ENCODE peak calls at places on chromosomes 3 and 15, in six cellular contexts. One of them, this sample, is unnamed.

GRCh38 chr3:9468460-9468859 is 71.0 kb downstream of the SETD5 start:
- DNase-seq in WTC11: no peak
- DNase-seq in thoracic aorta: no peak
- DNase-seq in cardiac fibroblast: peak; percentile 36
- DNase-seq in GM12865: no peak
- DNase-seq in ovary: no peak
- DNase-seq in this sample: no peak

GRCh38 chr15:57720861-57721260 is 14.3 kb downstream of the POLR2M start:
- DNase-seq in WTC11: no peak
- DNase-seq in thoracic aorta: no peak
- DNase-seq in cardiac fibroblast: peak; percentile 9
- DNase-seq in GM12865: no peak
- DNase-seq in ovary: no peak
- DNase-seq in this sample: no peak

GRCh38 chr15:62607643-62608042 is 434.9 kb upstream of the TPM1 start:
- DNase-seq in WTC11: no peak
- DNase-seq in thoracic aorta: no peak
- DNase-seq in cardiac fibroblast: peak; percentile 57
- DNase-seq in GM12865: no peak
- DNase-seq in ovary: no peak
- DNase-seq in this sample: no peak

GRCh38 chr15:84391191-84391590 is 155.6 kb downstream of the GOLGA6L4 start:
- DNase-seq in WTC11: no peak
- DNase-seq in thoracic aorta: no peak
- DNase-seq in cardiac fibroblast: no peak
- DNase-seq in GM12865: no peak
- DNase-seq in ovary: no peak
- DNase-seq in this sample: no peak

GRCh38 chr3:13891492-13892073 is 11.7 kb upstream of the WNT7A start:
- DNase-seq in WTC11: no peak
- DNase-seq in thoracic aorta: no peak
- DNase-seq in cardiac fibroblast: no peak
- DNase-seq in GM12865: no peak
- DNase-seq in ovary: no peak
- DNase-seq in this sample: no peak

GRCh38 chr3:143455480-143455879 is 335.9 kb downstream of the CHST2 start:
- DNase-seq in WTC11: no peak
- DNase-seq in thoracic aorta: no peak
- DNase-seq in cardiac fibroblast: no peak
- DNase-seq in GM12865: no peak
- DNase-seq in ovary: no peak
- DNase-seq in this sample: no peak

GRCh38 chr15:81529444-81529950 is 155.5 kb upstream of the TMC3 start:
- DNase-seq in WTC11: no peak
- DNase-seq in thoracic aorta: no peak
- DNase-seq in cardiac fibroblast: no peak
- DNase-seq in GM12865: no peak
- DNase-seq in ovary: no peak
- DNase-seq in this sample: no peak

GRCh38 chr15:50753463-50753862 is 12.0 kb downstream of the SPPL2A start:
- DNase-seq in WTC11: no peak
- DNase-seq in thoracic aorta: no peak
- DNase-seq in cardiac fibroblast: no peak
- DNase-seq in GM12865: no peak
- DNase-seq in ovary: no peak
- DNase-seq in this sample: no peak

GRCh38 chr3:58651268-58651667 is 15.3 kb downstream of the FAM3D start:
- DNase-seq in WTC11: no peak
- DNase-seq in thoracic aorta: no peak
- DNase-seq in cardiac fibroblast: peak; percentile 54
- DNase-seq in GM12865: no peak
- DNase-seq in ovary: no peak
- DNase-seq in this sample: no peak

GRCh38 chr3:168996622-168997021 is 666.9 kb downstream of the MECOM start:
- DNase-seq in WTC11: no peak
- DNase-seq in thoracic aorta: no peak
- DNase-seq in cardiac fibroblast: peak; percentile 11
- DNase-seq in GM12865: peak; percentile 14
- DNase-seq in ovary: no peak
- DNase-seq in this sample: no peak

GRCh38 chr15:49467782-49468181 is 44.7 kb downstream of the FGF7 start:
- DNase-seq in WTC11: no peak
- DNase-seq in thoracic aorta: no peak
- DNase-seq in cardiac fibroblast: no peak
- DNase-seq in GM12865: no peak
- DNase-seq in ovary: no peak
- DNase-seq in this sample: no peak

GRCh38 chr3:164450276-164450905 is 627.9 kb downstream of the SI start:
- DNase-seq in WTC11: no peak
- DNase-seq in thoracic aorta: no peak
- DNase-seq in cardiac fibroblast: peak; percentile 79
- DNase-seq in GM12865: no peak
- DNase-seq in ovary: no peak
- DNase-seq in this sample: no peak

GRCh38 chr15:95470997-95471692 is 859.4 kb upstream of the NR2F2 start:
- DNase-seq in WTC11: no peak
- DNase-seq in thoracic aorta: no peak
- DNase-seq in cardiac fibroblast: peak; percentile 64
- DNase-seq in GM12865: no peak
- DNase-seq in ovary: peak; percentile 67
- DNase-seq in this sample: no peak

DNA sequence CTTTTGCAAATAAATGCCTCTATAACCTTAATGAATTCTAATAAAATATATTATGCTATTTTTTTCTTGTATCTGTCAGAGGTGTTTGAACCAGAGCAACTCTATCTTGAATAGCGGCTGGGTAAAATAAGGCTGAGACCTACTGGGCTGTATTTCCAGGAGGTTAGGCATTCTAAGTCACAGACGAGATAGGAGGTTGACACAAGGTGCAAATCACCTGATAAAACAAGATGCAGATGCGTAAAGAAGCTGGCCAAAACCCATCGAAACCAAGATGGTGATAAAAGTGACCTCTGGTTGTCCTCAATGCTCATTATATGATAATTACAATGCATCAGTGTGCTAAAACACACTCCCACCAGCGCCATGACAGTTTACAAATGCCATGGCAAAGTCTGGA is 990.7 kb downstream of the FHIT start:
- DNase-seq in WTC11: no peak
- DNase-seq in thoracic aorta: no peak
- DNase-seq in cardiac fibroblast: no peak
- DNase-seq in GM12865: no peak
- DNase-seq in ovary: no peak
- DNase-seq in this sample: no peak
- TF ChIP-seq CTCF in WTC11: no peak
- TF ChIP-seq CTCF in thoracic aorta: no peak
- TF ChIP-seq CTCF in cardiac fibroblast: no peak
- TF ChIP-seq CTCF in GM12865: no peak
- TF ChIP-seq CTCF in ovary: no peak
- TF ChIP-seq CTCF in this sample: no peak

DNA sequence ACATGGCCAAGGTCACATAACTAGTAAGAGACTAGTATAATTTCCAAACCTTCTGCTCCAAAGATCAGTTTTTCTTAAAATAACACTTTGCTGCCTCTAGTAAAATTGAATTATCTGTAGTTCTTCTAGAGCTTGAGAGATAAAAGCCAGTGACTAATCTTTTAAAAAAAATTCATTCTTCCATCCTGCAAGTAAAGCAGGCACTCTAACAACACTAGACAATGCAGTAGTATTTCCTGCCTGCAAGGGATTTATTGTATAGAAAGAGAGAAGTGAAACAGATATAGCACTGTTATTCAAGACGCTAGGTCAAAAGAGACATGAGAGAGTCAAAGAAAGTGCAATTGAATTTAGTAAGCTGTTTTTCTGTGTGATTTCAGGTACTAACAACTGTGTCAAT is 159.5 kb upstream of the TBC1D5 start:
- DNase-seq in WTC11: no peak
- DNase-seq in thoracic aorta: no peak
- DNase-seq in cardiac fibroblast: no peak
- DNase-seq in GM12865: peak; percentile 15
- DNase-seq in ovary: no peak
- DNase-seq in this sample: no peak
- TF ChIP-seq CTCF in WTC11: no peak
- TF ChIP-seq CTCF in thoracic aorta: no peak
- TF ChIP-seq CTCF in cardiac fibroblast: no peak
- TF ChIP-seq CTCF in GM12865: no peak
- TF ChIP-seq CTCF in ovary: no peak
- TF ChIP-seq CTCF in this sample: no peak

GRCh38 chr15:70486012-70486411 is 277.3 kb downstream of the UACA start:
- DNase-seq in WTC11: no peak
- DNase-seq in thoracic aorta: no peak
- DNase-seq in cardiac fibroblast: no peak
- DNase-seq in GM12865: no peak
- DNase-seq in ovary: no peak
- DNase-seq in this sample: no peak

GRCh38 chr15:70486451-70487379 is 276.6 kb downstream of the UACA start:
- DNase-seq in WTC11: no peak
- DNase-seq in thoracic aorta: no peak
- DNase-seq in cardiac fibroblast: peak; percentile 96
- DNase-seq in GM12865: peak; percentile 95
- DNase-seq in ovary: no peak
- DNase-seq in this sample: no peak

GRCh38 chr15:70488941-70489848 is 274.2 kb downstream of the UACA start:
- DNase-seq in WTC11: no peak
- DNase-seq in thoracic aorta: no peak
- DNase-seq in cardiac fibroblast: no peak
- DNase-seq in GM12865: no peak
- DNase-seq in ovary: no peak
- DNase-seq in this sample: no peak

GRCh38 chr15:70487380-70487725 is 276.0 kb downstream of the UACA start:
- DNase-seq in WTC11: no peak
- DNase-seq in thoracic aorta: no peak
- DNase-seq in cardiac fibroblast: no peak
- DNase-seq in GM12865: peak; percentile 57
- DNase-seq in ovary: no peak
- DNase-seq in this sample: no peak

GRCh38 chr15:70488002-70488605 is 275.3 kb downstream of the UACA start:
- DNase-seq in WTC11: peak; percentile 80
- DNase-seq in thoracic aorta: no peak
- DNase-seq in cardiac fibroblast: peak; percentile 84
- DNase-seq in GM12865: peak; percentile 84
- DNase-seq in ovary: peak; percentile 57
- DNase-seq in this sample: peak; percentile 81
- TF ChIP-seq CTCF in WTC11: peak; percentile 94
- TF ChIP-seq CTCF in thoracic aorta: peak; percentile 97
- TF ChIP-seq CTCF in cardiac fibroblast: peak; percentile 96
- TF ChIP-seq CTCF in GM12865: peak; percentile 93
- TF ChIP-seq CTCF in ovary: peak; percentile 56
- TF ChIP-seq CTCF in this sample: peak; percentile 95

GRCh38 chr3:175311404-175311803 is 452.3 kb downstream of the NAALADL2 start:
- DNase-seq in WTC11: no peak
- DNase-seq in thoracic aorta: no peak
- DNase-seq in cardiac fibroblast: no peak
- DNase-seq in GM12865: no peak
- DNase-seq in ovary: no peak
- DNase-seq in this sample: no peak

GRCh38 chr3:175307642-175308041 is 448.5 kb downstream of the NAALADL2 start:
- DNase-seq in WTC11: no peak
- DNase-seq in thoracic aorta: no peak
- DNase-seq in cardiac fibroblast: no peak
- DNase-seq in GM12865: no peak
- DNase-seq in ovary: no peak
- DNase-seq in this sample: no peak

GRCh38 chr3:175312766-175313165 is 453.6 kb downstream of the NAALADL2 start:
- DNase-seq in WTC11: no peak
- DNase-seq in thoracic aorta: no peak
- DNase-seq in cardiac fibroblast: no peak
- DNase-seq in GM12865: no peak
- DNase-seq in ovary: no peak
- DNase-seq in this sample: no peak

GRCh38 chr3:175308105-175308504 is 449.0 kb downstream of the NAALADL2 start:
- DNase-seq in WTC11: no peak
- DNase-seq in thoracic aorta: no peak
- DNase-seq in cardiac fibroblast: no peak
- DNase-seq in GM12865: no peak
- DNase-seq in ovary: no peak
- DNase-seq in this sample: no peak

GRCh38 chr3:175310046-175310445 is 450.9 kb downstream of the NAALADL2 start:
- DNase-seq in WTC11: no peak
- DNase-seq in thoracic aorta: no peak
- DNase-seq in cardiac fibroblast: no peak
- DNase-seq in GM12865: no peak
- DNase-seq in ovary: no peak
- DNase-seq in this sample: no peak
- TF ChIP-seq CTCF in WTC11: no peak
- TF ChIP-seq CTCF in thoracic aorta: no peak
- TF ChIP-seq CTCF in cardiac fibroblast: no peak
- TF ChIP-seq CTCF in GM12865: no peak
- TF ChIP-seq CTCF in ovary: no peak
- TF ChIP-seq CTCF in this sample: no peak

GRCh38 chr15:28881600-28881999 is 4.2 kb upstream of the APBA2 start:
- DNase-seq in WTC11: no peak
- DNase-seq in thoracic aorta: no peak
- DNase-seq in cardiac fibroblast: no peak
- DNase-seq in GM12865: no peak
- DNase-seq in ovary: no peak
- DNase-seq in this sample: no peak
- TF ChIP-seq CTCF in WTC11: no peak
- TF ChIP-seq CTCF in thoracic aorta: no peak
- TF ChIP-seq CTCF in cardiac fibroblast: no peak
- TF ChIP-seq CTCF in GM12865: no peak
- TF ChIP-seq CTCF in ovary: no peak
- TF ChIP-seq CTCF in this sample: peak; percentile 27

GRCh38 chr3:172646439-172647015 is 64.3 kb downstream of the NCEH1 start:
- DNase-seq in WTC11: no peak
- DNase-seq in thoracic aorta: no peak
- DNase-seq in cardiac fibroblast: peak; percentile 88
- DNase-seq in GM12865: no peak
- DNase-seq in ovary: no peak
- DNase-seq in this sample: no peak

GRCh38 chr3:172644258-172644657 is 66.6 kb downstream of the NCEH1 start:
- DNase-seq in WTC11: no peak
- DNase-seq in thoracic aorta: no peak
- DNase-seq in cardiac fibroblast: no peak
- DNase-seq in GM12865: no peak
- DNase-seq in ovary: no peak
- DNase-seq in this sample: no peak

GRCh38 chr3:172640751-172641150 is 70.1 kb downstream of the NCEH1 start:
- DNase-seq in WTC11: no peak
- DNase-seq in thoracic aorta: no peak
- DNase-seq in cardiac fibroblast: no peak
- DNase-seq in GM12865: no peak
- DNase-seq in ovary: no peak
- DNase-seq in this sample: no peak

GRCh38 chr3:172643780-172644179 is 67.1 kb downstream of the NCEH1 start:
- DNase-seq in WTC11: no peak
- DNase-seq in thoracic aorta: no peak
- DNase-seq in cardiac fibroblast: peak; percentile 26
- DNase-seq in GM12865: no peak
- DNase-seq in ovary: no peak
- DNase-seq in this sample: no peak

GRCh38 chr3:172641291-172641690 is 69.6 kb downstream of the NCEH1 start:
- DNase-seq in WTC11: no peak
- DNase-seq in thoracic aorta: no peak
- DNase-seq in cardiac fibroblast: no peak
- DNase-seq in GM12865: no peak
- DNase-seq in ovary: no peak
- DNase-seq in this sample: no peak
- TF ChIP-seq CTCF in WTC11: no peak
- TF ChIP-seq CTCF in thoracic aorta: no peak
- TF ChIP-seq CTCF in cardiac fibroblast: no peak
- TF ChIP-seq CTCF in GM12865: no peak
- TF ChIP-seq CTCF in ovary: no peak
- TF ChIP-seq CTCF in this sample: no peak